ENCODE peak calls at places on chromosomes 12 and 14, in nine cellular contexts. N is transverse colon; Q is vagina; R is DND-41; E is CD4-positive, CD25-positive, alpha-beta regulatory T cell; B is fibroblast of lung; Y is lung; F is AG04450; D is stomach. H is an unnamed sample.

GRCh38 chr14:45177081-45177480 is 41.4 kb downstream of the FANCM start:
- DNase-seq in N (no peak), Q (no peak), R (no peak), E (no peak), B (peak), Y (no peak), F (peak), D (no peak), H (no peak)

GRCh38 chr12:131530427-131530826 is 180.5 kb upstream of the SFSWAP start:
- DNase-seq in N (no peak), Q (no peak), R (no peak), E (no peak), B (no peak), Y (no peak), F (no peak), D (no peak), H (no peak)

GRCh38 chr12:132503611-132504204 is 13.8 kb downstream of the FBRSL1 start:
- DNase-seq in N (no peak), Q (no peak), R (no peak), E (no peak), B (no peak), Y (no peak), F (no peak), D (no peak), H (no peak)

GRCh38 chr14:75578099-75578785 is at the start of gene FLVCR2:
- DNase-seq in N (peak), Q (no peak), R (no peak), E (peak), B (peak), Y (peak), F (no peak), D (peak), H (no peak)

GRCh38 chr12:127284021-127284420 is 982.9 kb upstream of the TMEM132C start:
- DNase-seq in N (no peak), Q (no peak), R (no peak), E (no peak), B (peak), Y (no peak), F (no peak), D (no peak), H (no peak)

GRCh38 chr12:54160807-54161480 is 27.8 kb downstream of the SMUG1 start:
- DNase-seq in N (no peak), Q (no peak), R (no peak), E (no peak), B (no peak), Y (no peak), F (no peak), D (no peak), H (no peak)

GRCh38 chr12:87511371-87511770 is 517.8 kb downstream of the C12orf50 start:
- DNase-seq in N (no peak), Q (no peak), R (no peak), E (no peak), B (peak), Y (no peak), F (no peak), D (no peak), H (no peak)

GRCh38 chr12:25495336-25496097 is 57.6 kb downstream of the LMNTD1 start:
- DNase-seq in N (no peak), Q (no peak), R (no peak), E (no peak), B (peak), Y (no peak), F (peak), D (no peak), H (no peak)

GRCh38 chr12:23185346-23185745 is 560.4 kb downstream of the ETNK1 start:
- DNase-seq in N (no peak), Q (no peak), R (no peak), E (no peak), B (no peak), Y (no peak), F (no peak), D (no peak), H (no peak)

GRCh38 chr12:49673446-49674317 is 33.5 kb downstream of the FMNL3 start:
- DNase-seq in N (peak), Q (no peak), R (no peak), E (peak), B (peak), Y (peak), F (peak), D (peak), H (no peak)

GRCh38 chr14:63248211-63248610 is 44.0 kb downstream of the RHOJ start:
- DNase-seq in N (no peak), Q (no peak), R (no peak), E (no peak), B (peak), Y (no peak), F (peak), D (no peak), H (no peak)

GRCh38 chr14:24392327-24393098 is 6.3 kb upstream of the NYNRIN start:
- DNase-seq in N (no peak), Q (no peak), R (no peak), E (no peak), B (peak), Y (no peak), F (no peak), D (no peak), H (no peak)

GRCh38 chr14:75044322-75044721 is 6.9 kb downstream of the MLH3 start:
- DNase-seq in N (no peak), Q (no peak), R (no peak), E (no peak), B (peak), Y (no peak), F (no peak), D (no peak), H (no peak)

GRCh38 chr12:78284417-78284816 is 453.7 kb downstream of the NAV3 start:
- DNase-seq in N (no peak), Q (no peak), R (no peak), E (no peak), B (no peak), Y (no peak), F (no peak), D (no peak), H (no peak)

GRCh38 chr12:46187023-46187422 is 81.8 kb downstream of the SLC38A1 start:
- DNase-seq in N (no peak), Q (no peak), R (no peak), E (no peak), B (peak), Y (peak), F (peak), D (no peak), H (no peak)

GRCh38 chr12:113186033-113186365 is 478 bp downstream of the RITA1 start:
- DNase-seq in N (no peak), Q (no peak), R (no peak), E (no peak), B (peak), Y (no peak), F (no peak), D (no peak), H (no peak)

GRCh38 chr14:95464524-95464923 is 51.9 kb downstream of the SYNE3 start:
- DNase-seq in N (no peak), Q (no peak), R (peak), E (no peak), B (no peak), Y (no peak), F (no peak), D (no peak), H (peak)

GRCh38 chr12:59408431-59408830 is 187.4 kb upstream of the SLC16A7 start:
- DNase-seq in N (no peak), Q (no peak), R (no peak), E (no peak), B (peak), Y (no peak), F (no peak), D (no peak), H (no peak)

GRCh38 chr12:28954333-28954732 is 194.7 kb upstream of the FAR2 start:
- DNase-seq in N (no peak), Q (no peak), R (no peak), E (no peak), B (peak), Y (no peak), F (no peak), D (no peak), H (no peak)

GRCh38 chr12:52813885-52814709 is at the start of gene KRT4:
- DNase-seq in N (no peak), Q (no peak), R (no peak), E (no peak), B (peak), Y (no peak), F (no peak), D (no peak), H (no peak)

GRCh38 chr14:100524933-100525243 is 62.3 kb downstream of the BEGAIN start:
- DNase-seq in N (no peak), Q (no peak), R (peak), E (no peak), B (peak), Y (no peak), F (no peak), D (peak), H (no peak)

GRCh38 chr14:92532490-92533163 is 19.0 kb downstream of the RIN3 start:
- DNase-seq in N (no peak), Q (no peak), R (no peak), E (no peak), B (no peak), Y (no peak), F (no peak), D (no peak), H (no peak)

GRCh38 chr12:57479376-57480115 is at the start of gene ARHGAP9:
- DNase-seq in N (no peak), Q (no peak), R (no peak), E (peak), B (no peak), Y (no peak), F (no peak), D (no peak), H (no peak)

GRCh38 chr14:54348923-54349615 is 47.7 kb upstream of the CDKN3 start:
- DNase-seq in N (no peak), Q (peak), R (no peak), E (no peak), B (peak), Y (no peak), F (no peak), D (no peak), H (no peak)

GRCh38 chr14:70858641-70859040 is 48.6 kb upstream of the PCNX1 start:
- DNase-seq in N (no peak), Q (no peak), R (no peak), E (no peak), B (no peak), Y (no peak), F (no peak), D (no peak), H (no peak)

GRCh38 chr12:5114436-5114835 is 70.8 kb downstream of the KCNA5 start:
- DNase-seq in N (no peak), Q (no peak), R (no peak), E (no peak), B (no peak), Y (peak), F (no peak), D (no peak), H (no peak)

GRCh38 chr12:133107121-133107520 is 23.0 kb downstream of the ZNF891 start:
- DNase-seq in N (no peak), Q (no peak), R (no peak), E (no peak), B (no peak), Y (no peak), F (no peak), D (no peak), H (no peak)

DNA sequence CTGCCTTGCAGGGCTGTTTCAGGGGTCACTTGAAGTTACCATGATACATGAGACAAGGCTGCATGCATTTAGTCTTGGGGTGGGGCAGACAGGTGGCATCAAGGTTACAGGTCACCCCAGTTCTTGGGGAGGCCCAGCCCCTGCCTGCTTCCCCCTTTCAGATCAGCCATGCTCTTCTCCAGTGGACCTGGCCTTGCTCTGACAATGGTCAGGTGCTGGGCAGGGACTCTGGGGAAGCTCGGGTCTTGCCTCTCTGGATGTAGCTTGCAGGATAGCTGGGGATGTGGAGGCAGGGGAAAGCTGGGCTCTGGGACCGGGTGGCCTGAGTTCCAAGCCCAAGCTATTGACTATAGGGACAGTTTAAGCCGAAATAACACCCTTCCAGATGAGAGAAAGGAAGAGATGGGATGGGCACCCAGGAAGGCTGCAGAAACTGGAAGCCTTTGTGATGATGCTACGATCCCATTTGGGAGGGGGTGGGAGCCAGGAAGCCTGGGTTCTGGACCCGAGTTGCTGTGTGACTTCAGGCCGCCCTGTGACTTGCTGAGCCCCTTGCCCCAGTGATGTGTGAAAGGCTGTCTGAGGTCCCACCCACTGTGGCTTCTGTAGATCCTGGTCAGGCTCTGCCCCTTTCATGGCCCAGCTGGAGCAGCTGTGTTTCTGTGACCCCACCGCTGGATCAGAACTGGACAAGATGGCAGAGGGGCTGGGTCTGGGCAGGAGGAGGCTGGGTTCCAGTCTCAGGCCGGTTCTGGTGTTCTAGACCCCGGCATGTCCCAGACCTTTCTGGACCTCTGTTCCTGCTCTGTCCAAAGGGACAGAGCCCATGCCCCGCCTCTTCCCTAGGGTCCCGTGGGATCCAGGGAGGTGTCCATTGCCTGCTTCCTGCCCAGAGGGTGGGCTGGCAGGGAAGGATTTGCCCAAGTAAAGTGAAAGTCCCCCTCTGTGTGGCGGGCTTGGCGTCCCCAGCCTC is 2.1 kb downstream of the TNFAIP2 start:
- DNase-seq in N (no peak), Q (no peak), R (no peak), E (no peak), B (no peak), Y (no peak), F (no peak), D (no peak), H (no peak)
- H3K4me3 ChIP-seq in N (no peak), Q (peak), R (no peak), E (no peak), B (peak), Y (no peak), F (no peak), D (peak), H (no peak)

GRCh38 chr12:104691661-104692334 is 235.1 kb downstream of the CHST11 start:
- DNase-seq in N (no peak), Q (no peak), R (no peak), E (no peak), B (no peak), Y (no peak), F (no peak), D (no peak), H (no peak)
- H3K4me3 ChIP-seq in N (no peak), Q (no peak), R (no peak), E (no peak), B (no peak), Y (no peak), F (no peak), D (no peak), H (no peak)

GRCh38 chr12:11794311-11794710 is 144.8 kb downstream of the ETV6 start:
- DNase-seq in N (no peak), Q (no peak), R (peak), E (no peak), B (peak), Y (no peak), F (no peak), D (no peak), H (no peak)
- H3K4me3 ChIP-seq in N (no peak), Q (no peak), R (no peak), E (no peak), B (no peak), Y (no peak), F (no peak), D (no peak), H (no peak)

DNA sequence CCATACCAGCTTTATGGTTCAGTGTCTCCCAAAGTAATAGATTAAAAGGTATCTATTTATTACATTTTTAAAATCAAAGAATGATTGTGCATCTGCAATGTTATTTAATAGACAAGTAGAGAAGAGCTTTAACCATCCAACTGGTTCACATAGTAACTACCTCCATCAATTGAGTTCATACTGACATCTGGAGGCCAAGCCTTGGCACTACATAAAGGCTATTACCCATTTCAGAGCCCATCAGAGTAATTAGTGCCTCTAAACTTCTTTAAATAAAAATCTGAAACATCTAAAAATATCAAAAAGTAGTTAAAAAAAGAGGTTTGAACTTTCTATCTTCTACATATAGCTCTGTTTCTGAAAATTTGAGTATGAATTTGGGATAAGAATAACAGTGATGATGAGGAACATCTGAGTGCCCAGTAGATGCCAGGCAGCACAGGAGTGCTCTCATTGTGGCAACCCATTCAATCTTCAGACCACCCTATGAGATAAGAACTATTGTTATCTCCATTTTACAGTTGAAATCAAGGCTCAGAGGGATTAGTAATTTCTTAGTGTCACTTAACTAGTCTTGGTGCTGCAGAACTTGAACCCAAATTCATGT is 132.9 kb upstream of the DAAM1 start:
- DNase-seq in N (peak), Q (no peak), R (peak), E (no peak), B (peak), Y (peak), F (peak), D (peak), H (peak)
- H3K4me3 ChIP-seq in N (no peak), Q (no peak), R (no peak), E (no peak), B (no peak), Y (no peak), F (no peak), D (no peak), H (no peak)

DNA sequence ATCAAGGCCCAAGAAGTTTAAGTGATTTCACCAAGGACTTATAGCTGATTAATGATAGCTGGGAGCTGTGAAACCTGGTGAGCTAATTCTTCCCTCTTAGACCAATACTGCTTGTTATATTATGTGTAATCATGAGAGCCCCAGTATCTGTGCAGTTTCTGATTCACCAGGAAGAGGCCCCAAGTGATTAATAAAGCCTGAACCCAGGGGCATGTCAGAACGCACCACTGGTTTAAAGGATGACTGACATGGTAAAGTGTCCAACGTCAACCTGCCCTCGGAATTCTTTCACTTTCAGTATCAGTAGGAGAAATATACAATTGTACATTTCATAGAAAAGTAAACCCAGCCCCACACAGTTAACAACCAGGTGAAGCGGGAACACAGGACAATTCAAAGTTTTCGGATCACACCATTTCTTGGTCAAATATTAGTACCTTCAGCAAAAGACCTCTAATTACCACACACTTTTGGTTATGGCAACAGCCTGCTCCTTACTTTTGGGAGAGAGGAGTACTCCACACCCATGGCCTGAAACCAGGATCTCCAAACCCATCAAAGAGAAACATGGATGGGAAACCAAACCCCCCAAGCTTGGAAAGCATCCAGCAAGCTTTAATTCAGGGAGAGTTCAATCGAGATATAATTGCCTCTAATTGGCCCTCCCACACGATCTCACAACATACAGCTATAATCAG is 28.5 kb downstream of the TMCC3 start:
- DNase-seq in N (peak), Q (no peak), R (peak), E (no peak), B (peak), Y (no peak), F (no peak), D (no peak), H (no peak)
- H3K4me3 ChIP-seq in N (peak), Q (peak), R (no peak), E (peak), B (no peak), Y (no peak), F (no peak), D (peak), H (no peak)

DNA sequence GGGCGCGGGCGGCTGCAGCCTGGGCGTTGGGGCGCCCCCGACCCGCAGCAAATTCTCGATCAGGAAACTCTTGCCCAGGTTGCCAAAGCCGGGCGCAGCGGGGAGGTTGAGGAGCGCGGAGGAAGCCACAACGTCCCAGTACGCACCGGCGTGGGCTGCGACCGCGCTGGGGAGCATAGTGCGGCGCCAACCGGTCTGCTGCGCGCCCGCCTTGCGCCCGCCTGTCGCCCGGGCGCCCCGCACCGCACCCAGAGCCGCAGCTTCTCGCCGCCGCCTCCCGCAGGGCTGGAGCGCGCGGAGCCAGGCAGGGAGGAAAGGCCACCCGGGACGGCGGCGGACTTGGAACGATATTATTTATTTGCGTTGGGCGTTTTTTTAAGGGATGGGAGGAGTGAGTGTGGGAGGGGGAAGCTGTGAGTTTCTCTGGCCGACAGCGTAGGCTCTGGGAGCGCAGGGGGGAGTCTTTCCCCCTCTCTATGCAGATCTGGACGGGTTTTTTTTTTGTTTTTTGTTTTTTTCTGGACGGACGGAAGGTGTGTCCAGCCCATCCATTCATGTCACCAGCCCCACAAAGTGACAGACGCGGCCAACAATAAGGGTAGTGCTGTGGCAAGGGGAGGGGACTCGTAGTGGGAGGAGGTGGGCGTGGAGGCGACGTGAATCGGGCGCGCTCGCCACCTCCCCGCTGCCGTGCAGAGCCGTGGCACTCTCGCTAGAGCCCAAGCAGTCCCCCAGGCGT is at the start of gene DBX2:
- DNase-seq in N (no peak), Q (no peak), R (no peak), E (no peak), B (peak), Y (no peak), F (no peak), D (no peak), H (no peak)
- H3K4me3 ChIP-seq in N (peak), Q (peak), R (no peak), E (no peak), B (peak), Y (no peak), F (peak), D (peak), H (no peak)